ENCODE peak calls at places on chromosomes 2 and 18, in six cellular contexts. X, J, G, D, A and H are unnamed samples.

GRCh38 chr2:71069376-71069775 is 928 bp downstream of the NAGK start:
- DNase-seq in X (no peak), J (no peak), G (no peak), D (no peak), A (no peak), H (no peak)

GRCh38 chr2:73175663-73176204 is 26.6 kb upstream of the NOTO start:
- DNase-seq in X (no peak), J (peak), G (peak), D (peak), A (peak), H (no peak)

GRCh38 chr18:65259403-65259802 is 491.4 kb upstream of the CDH7 start:
- DNase-seq in X (no peak), J (no peak), G (no peak), D (no peak), A (no peak), H (no peak)

GRCh38 chr2:174333502-174334277 is 1.1 kb upstream of the SP9 start:
- DNase-seq in X (no peak), J (no peak), G (no peak), D (no peak), A (no peak), H (no peak)

GRCh38 chr2:28893488-28893887 is 979 bp upstream of the WDR43 start:
- DNase-seq in X (no peak), J (no peak), G (no peak), D (no peak), A (no peak), H (no peak)

GRCh38 chr2:47569658-47570398 is 166.9 kb downstream of the MSH2 start:
- DNase-seq in X (no peak), J (no peak), G (peak), D (peak), A (no peak), H (peak)

GRCh38 chr2:174120346-174120745 is 128.0 kb downstream of the OLA1 start:
- DNase-seq in X (no peak), J (peak), G (no peak), D (no peak), A (no peak), H (no peak)

GRCh38 chr2:129935118-129935517 is 44.3 kb upstream of the RAB6C start:
- DNase-seq in X (no peak), J (no peak), G (no peak), D (no peak), A (no peak), H (no peak)

GRCh38 chr2:9473985-9474360 is 378 bp upstream of the IAH1 start:
- DNase-seq in X (no peak), J (no peak), G (no peak), D (no peak), A (no peak), H (peak)

GRCh38 chr2:27093430-27094352 is 7.1 kb downstream of the KHK start:
- DNase-seq in X (no peak), J (no peak), G (no peak), D (no peak), A (no peak), H (no peak)

GRCh38 chr18:13398631-13399030 is 180.1 kb downstream of the LDLRAD4 start:
- DNase-seq in X (no peak), J (no peak), G (no peak), D (no peak), A (no peak), H (no peak)